ENCODE peak calls at places on chromosomes 1 and 21, in eight cellular contexts. One of them, this sample, is unnamed.

GRCh38 chr1:108882837-108883236 is 6.1 kb downstream of the GPSM2 start:
- DNase-seq in PC-9: no peak
- DNase-seq in fibroblast of lung: no peak
- DNase-seq in breast epithelium: no peak
- DNase-seq in transverse colon: no peak
- DNase-seq in tibial artery: no peak
- DNase-seq in mucosa of descending colon: no peak
- DNase-seq in SK-N-MC: no peak
- DNase-seq in this sample: no peak

GRCh38 chr1:30904962-30905335 is 3.6 kb downstream of the SDC3 start:
- DNase-seq in PC-9: no peak
- DNase-seq in fibroblast of lung: no peak
- DNase-seq in breast epithelium: no peak
- DNase-seq in transverse colon: no peak
- DNase-seq in tibial artery: no peak
- DNase-seq in mucosa of descending colon: no peak
- DNase-seq in SK-N-MC: no peak
- DNase-seq in this sample: no peak

GRCh38 chr1:230878584-230878975 is 10.3 kb upstream of the C1orf198 start:
- DNase-seq in PC-9: no peak
- DNase-seq in fibroblast of lung: peak; percentile 85
- DNase-seq in breast epithelium: peak; percentile 52
- DNase-seq in transverse colon: no peak
- DNase-seq in tibial artery: peak; percentile 85
- DNase-seq in mucosa of descending colon: no peak
- DNase-seq in SK-N-MC: peak; percentile 64
- DNase-seq in this sample: no peak

GRCh38 chr1:110163591-110163990 is 13.3 kb downstream of the SLC6A17 start:
- DNase-seq in PC-9: peak; percentile 17
- DNase-seq in fibroblast of lung: no peak
- DNase-seq in breast epithelium: no peak
- DNase-seq in transverse colon: no peak
- DNase-seq in tibial artery: peak; percentile 24
- DNase-seq in mucosa of descending colon: no peak
- DNase-seq in SK-N-MC: no peak
- DNase-seq in this sample: no peak

GRCh38 chr1:41044197-41044596 is 22.7 kb upstream of the SLFNL1 start:
- DNase-seq in PC-9: no peak
- DNase-seq in fibroblast of lung: no peak
- DNase-seq in breast epithelium: no peak
- DNase-seq in transverse colon: peak; percentile 35
- DNase-seq in tibial artery: no peak
- DNase-seq in mucosa of descending colon: peak; percentile 39
- DNase-seq in SK-N-MC: no peak
- DNase-seq in this sample: no peak

GRCh38 chr1:19220991-19221390 is 10.9 kb upstream of the UBR4 start:
- DNase-seq in PC-9: no peak
- DNase-seq in fibroblast of lung: no peak
- DNase-seq in breast epithelium: no peak
- DNase-seq in transverse colon: no peak
- DNase-seq in tibial artery: no peak
- DNase-seq in mucosa of descending colon: no peak
- DNase-seq in SK-N-MC: no peak
- DNase-seq in this sample: no peak

GRCh38 chr1:50973255-50973654 is 3.2 kb downstream of the CDKN2C start:
- DNase-seq in PC-9: no peak
- DNase-seq in fibroblast of lung: no peak
- DNase-seq in breast epithelium: no peak
- DNase-seq in transverse colon: no peak
- DNase-seq in tibial artery: no peak
- DNase-seq in mucosa of descending colon: no peak
- DNase-seq in SK-N-MC: no peak
- DNase-seq in this sample: no peak

GRCh38 chr1:224368409-224368808 is 11.7 kb downstream of the CNIH4 start:
- DNase-seq in PC-9: no peak
- DNase-seq in fibroblast of lung: peak; percentile 33
- DNase-seq in breast epithelium: no peak
- DNase-seq in transverse colon: no peak
- DNase-seq in tibial artery: no peak
- DNase-seq in mucosa of descending colon: no peak
- DNase-seq in SK-N-MC: no peak
- DNase-seq in this sample: no peak

GRCh38 chr21:21921410-21922232 is 923.4 kb downstream of the NCAM2 start:
- DNase-seq in PC-9: no peak
- DNase-seq in fibroblast of lung: peak; percentile 28
- DNase-seq in breast epithelium: no peak
- DNase-seq in transverse colon: no peak
- DNase-seq in tibial artery: no peak
- DNase-seq in mucosa of descending colon: peak; percentile 34
- DNase-seq in SK-N-MC: no peak
- DNase-seq in this sample: peak; percentile 48

GRCh38 chr1:41486053-41486891 is 1.8 kb upstream of the EDN2 start:
- DNase-seq in PC-9: no peak
- DNase-seq in fibroblast of lung: peak; percentile 91
- DNase-seq in breast epithelium: no peak
- DNase-seq in transverse colon: no peak
- DNase-seq in tibial artery: no peak
- DNase-seq in mucosa of descending colon: no peak
- DNase-seq in SK-N-MC: no peak
- DNase-seq in this sample: peak; percentile 65

GRCh38 chr1:156096640-156097391 is 14.6 kb upstream of the MEX3A start:
- DNase-seq in PC-9: peak; percentile 88
- DNase-seq in fibroblast of lung: peak; percentile 72
- DNase-seq in breast epithelium: peak; percentile 89
- DNase-seq in transverse colon: peak; percentile 93
- DNase-seq in tibial artery: peak; percentile 96
- DNase-seq in mucosa of descending colon: peak; percentile 95
- DNase-seq in SK-N-MC: no peak
- DNase-seq in this sample: no peak
- H3K4me3 ChIP-seq in PC-9: no peak overlapping the region
- H3K4me3 ChIP-seq in fibroblast of lung: no peak overlapping the region
- H3K4me3 ChIP-seq in breast epithelium: peak overlapping the region; percentile 34
- H3K4me3 ChIP-seq in transverse colon: no peak overlapping the region
- H3K4me3 ChIP-seq in tibial artery: no peak overlapping the region
- H3K4me3 ChIP-seq in mucosa of descending colon: no peak overlapping the region
- H3K4me3 ChIP-seq in SK-N-MC: no peak overlapping the region
- H3K4me3 ChIP-seq in this sample: no peak overlapping the region

DNA sequence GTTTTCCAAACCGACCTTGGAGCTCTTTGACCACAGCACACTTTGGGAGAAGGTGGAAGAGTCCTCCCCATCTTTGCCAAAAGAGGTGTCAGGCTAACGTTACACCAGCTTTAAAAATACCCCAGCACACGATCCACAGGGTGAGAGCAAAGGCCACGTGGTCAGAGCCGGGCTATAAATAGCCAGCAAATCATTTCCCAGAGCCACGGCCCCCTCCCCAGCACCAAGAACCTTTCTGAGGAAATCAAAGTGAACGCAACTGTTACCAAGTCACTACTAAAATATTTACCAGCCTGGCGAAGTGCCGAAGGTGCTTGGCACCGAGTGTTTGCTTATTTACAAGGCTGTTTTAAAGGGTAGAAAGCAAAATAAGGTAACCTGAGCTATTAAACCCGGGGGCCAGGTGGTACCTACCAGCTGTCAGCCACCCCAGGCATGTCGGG is 72.4 kb downstream of the CASZ1 start:
- DNase-seq in PC-9: no peak
- DNase-seq in fibroblast of lung: peak; percentile 57
- DNase-seq in breast epithelium: peak; percentile 87
- DNase-seq in transverse colon: peak; percentile 49
- DNase-seq in tibial artery: peak; percentile 77
- DNase-seq in mucosa of descending colon: peak; percentile 68
- DNase-seq in SK-N-MC: no peak
- DNase-seq in this sample: no peak
- H3K36me3 ChIP-seq in PC-9: no peaks in the 10 kb centered on the region
- H3K36me3 ChIP-seq in fibroblast of lung: no peaks in the 10 kb centered on the region
- H3K36me3 ChIP-seq in breast epithelium: no peaks in the 10 kb centered on the region
- H3K36me3 ChIP-seq in transverse colon: no peaks in the 10 kb centered on the region
- H3K36me3 ChIP-seq in tibial artery: no peaks in the 10 kb centered on the region
- H3K36me3 ChIP-seq in mucosa of descending colon: no peaks in the 10 kb centered on the region
- H3K36me3 ChIP-seq in SK-N-MC: no peaks in the 10 kb centered on the region
- H3K36me3 ChIP-seq in this sample: no peaks in the 10 kb centered on the region

DNA sequence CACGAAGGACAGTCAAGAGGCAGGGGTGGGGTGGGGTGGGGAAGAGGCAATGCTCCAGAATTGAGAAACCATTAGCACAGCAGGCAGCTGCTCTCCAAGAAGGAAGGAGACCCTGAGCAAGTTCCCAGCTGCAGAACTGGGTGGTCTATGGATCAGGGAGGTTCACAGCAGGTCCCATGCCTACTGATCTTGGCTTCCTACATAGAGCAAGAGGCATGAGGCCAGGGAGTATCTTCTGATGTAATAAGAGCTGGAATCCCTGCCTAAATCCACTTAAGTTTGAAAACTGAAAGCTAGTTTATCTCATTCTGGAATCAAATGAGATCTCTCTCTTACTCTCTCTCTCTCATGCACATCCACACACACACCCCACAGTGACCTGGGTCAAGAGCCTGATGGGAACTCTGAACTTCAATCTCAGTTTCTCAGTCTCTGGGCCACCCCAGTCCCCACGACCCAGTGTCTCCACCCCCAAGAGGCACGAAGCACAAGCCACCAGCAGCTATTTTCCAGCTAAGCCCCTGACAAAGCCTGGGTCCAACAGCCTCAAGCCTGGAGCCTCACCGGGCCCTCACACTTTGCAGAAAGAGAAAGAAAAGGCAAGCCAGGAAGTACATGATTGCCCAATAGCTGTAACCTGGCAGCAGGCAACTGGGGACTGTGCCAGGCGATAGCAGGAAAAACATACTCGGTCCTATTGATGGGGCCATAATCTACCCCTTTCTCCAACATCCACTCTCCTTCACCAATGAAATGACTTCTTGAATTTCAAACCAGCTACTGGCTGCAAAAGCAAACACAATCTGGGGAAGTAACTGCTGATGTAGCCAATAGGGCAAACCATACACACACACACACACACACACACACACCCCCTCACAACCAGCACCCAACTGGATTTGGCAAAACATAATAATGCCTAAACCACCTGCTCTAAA is 2.2 kb downstream of the NUAK2 start:
- DNase-seq in PC-9: peak; percentile 68
- DNase-seq in fibroblast of lung: peak; percentile 79
- DNase-seq in breast epithelium: peak; percentile 53
- DNase-seq in transverse colon: peak; percentile 87
- DNase-seq in tibial artery: peak; percentile 82
- DNase-seq in mucosa of descending colon: peak; percentile 93
- DNase-seq in SK-N-MC: no peak
- DNase-seq in this sample: no peak
- H3K4me3 ChIP-seq in PC-9: peak overlapping the region; percentile 9
- H3K4me3 ChIP-seq in fibroblast of lung: peak overlapping the region; percentile 6
- H3K4me3 ChIP-seq in breast epithelium: peak overlapping the region; percentile 26
- H3K4me3 ChIP-seq in transverse colon: peak overlapping the region; percentile 69
- H3K4me3 ChIP-seq in tibial artery: no peak overlapping the region
- H3K4me3 ChIP-seq in mucosa of descending colon: no peak overlapping the region
- H3K4me3 ChIP-seq in SK-N-MC: no peak overlapping the region
- H3K4me3 ChIP-seq in this sample: peak overlapping the region; percentile 25

GRCh38 chr1:46256523-46256922 is 9.0 kb downstream of the RAD54L start:
- DNase-seq in PC-9: no peak
- DNase-seq in fibroblast of lung: no peak
- DNase-seq in breast epithelium: no peak
- DNase-seq in transverse colon: no peak
- DNase-seq in tibial artery: no peak
- DNase-seq in mucosa of descending colon: no peak
- DNase-seq in SK-N-MC: no peak
- DNase-seq in this sample: no peak
- H3K36me3 ChIP-seq in PC-9: peaks cover 18% of the 10 kb centered on the region
- H3K36me3 ChIP-seq in fibroblast of lung: peaks cover 4% of the 10 kb centered on the region
- H3K36me3 ChIP-seq in breast epithelium: no peaks in the 10 kb centered on the region
- H3K36me3 ChIP-seq in transverse colon: no peaks in the 10 kb centered on the region
- H3K36me3 ChIP-seq in tibial artery: no peaks in the 10 kb centered on the region
- H3K36me3 ChIP-seq in mucosa of descending colon: no peaks in the 10 kb centered on the region
- H3K36me3 ChIP-seq in SK-N-MC: peaks cover 67% of the 10 kb centered on the region
- H3K36me3 ChIP-seq in this sample: peaks cover 89% of the 10 kb centered on the region

GRCh38 chr21:33947451-33948095 is 32.0 kb upstream of the ATP5PO start:
- DNase-seq in PC-9: peak; percentile 83
- DNase-seq in fibroblast of lung: peak; percentile 98
- DNase-seq in breast epithelium: peak; percentile 93
- DNase-seq in transverse colon: peak; percentile 83
- DNase-seq in tibial artery: peak; percentile 89
- DNase-seq in mucosa of descending colon: peak; percentile 73
- DNase-seq in SK-N-MC: no peak
- DNase-seq in this sample: peak; percentile 96
- H3K4me3 ChIP-seq in PC-9: peak overlapping the region; percentile 40
- H3K4me3 ChIP-seq in fibroblast of lung: no peak overlapping the region
- H3K4me3 ChIP-seq in breast epithelium: peak overlapping the region; percentile 45
- H3K4me3 ChIP-seq in transverse colon: peak overlapping the region; percentile 20
- H3K4me3 ChIP-seq in tibial artery: peak overlapping the region; percentile 37
- H3K4me3 ChIP-seq in mucosa of descending colon: no peak overlapping the region
- H3K4me3 ChIP-seq in SK-N-MC: no peak overlapping the region
- H3K4me3 ChIP-seq in this sample: no peak overlapping the region

This sample was measured in NT2/D1.